ENCODE peak calls at places on chromosomes 4 and X, in seven cellular contexts. M, U, V, S, C, J and A are unnamed samples.

GRCh38 chr4:136009258-136009832 is 1522.9 kb downstream of the PCDH18 start:
- DNase-seq in M (no peak), U (no peak), V (no peak), S (no peak), C (no peak), J (no peak), A (no peak)

GRCh38 chr4:158538176-158538575 is 16.5 kb downstream of the RXFP1 start:
- DNase-seq in M (no peak), U (no peak), V (no peak), S (peak; percentile 37), C (no peak), J (no peak), A (no peak)

GRCh38 chr4:76198411-76199237 is 15.0 kb downstream of the SCARB2 start:
- DNase-seq in M (peak; percentile 84), U (peak; percentile 19), V (no peak), S (peak; percentile 45), C (peak; percentile 94), J (peak; percentile 31), A (peak; percentile 70)

GRCh38 chrX:53280703-53281320 is 572 bp downstream of the IQSEC2 start:
- DNase-seq in M (no peak), U (no peak), V (no peak), S (no peak), C (peak; percentile 89), J (no peak), A (no peak)

GRCh38 chr4:21596521-21596920 is 352.1 kb downstream of the KCNIP4 start:
- DNase-seq in M (no peak), U (no peak), V (no peak), S (no peak), C (no peak), J (no peak), A (no peak)

GRCh38 chr4:146146918-146147317 is 28.6 kb upstream of the LSM6 start:
- DNase-seq in M (no peak), U (no peak), V (no peak), S (no peak), C (no peak), J (no peak), A (no peak)

GRCh38 chrX:39261446-39262147 is 460.3 kb downstream of the MID1IP1 start:
- DNase-seq in M (peak; percentile 4), U (no peak), V (no peak), S (no peak), C (no peak), J (peak; percentile 13), A (no peak)

GRCh38 chr4:27048350-27049100 is 187.9 kb downstream of the STIM2 start:
- DNase-seq in M (no peak), U (no peak), V (no peak), S (no peak), C (no peak), J (peak; percentile 4), A (no peak)

GRCh38 chr4:140096483-140096861 is 57.5 kb downstream of the MAML3 start:
- DNase-seq in M (no peak), U (peak; percentile 21), V (peak; percentile 19), S (no peak), C (no peak), J (no peak), A (no peak)

GRCh38 chrX:49829016-49829415 is at the start of gene PAGE4:
- DNase-seq in M (no peak), U (no peak), V (no peak), S (no peak), C (no peak), J (no peak), A (no peak)

GRCh38 chrX:68829594-68830485 is 1.0 kb downstream of the EFNB1 start:
- DNase-seq in M (peak; percentile 10), U (peak; percentile 15), V (no peak), S (no peak), C (peak; percentile 70), J (no peak), A (peak; percentile 24)

GRCh38 chrX:1487401-1487800 is 34.7 kb upstream of the ASMTL start:
- DNase-seq in M (no peak), U (no peak), V (no peak), S (no peak), C (peak; percentile 32), J (no peak), A (no peak)

GRCh38 chr4:83923341-83923740 is 387.4 kb downstream of the GPAT3 start:
- DNase-seq in M (no peak), U (no peak), V (no peak), S (no peak), C (no peak), J (no peak), A (no peak)

GRCh38 chr4:186345184-186345583 is 79.2 kb downstream of the F11 start:
- DNase-seq in M (no peak), U (no peak), V (no peak), S (no peak), C (no peak), J (no peak), A (no peak)